ENCODE peak calls at places on chromosomes 16 and 17, in four cellular contexts. One of them, this sample, is unnamed.

GRCh38 chr16:8929086-8929748 is 34.5 kb downstream of the USP7 start:
- DNase-seq in K562: no peak
- DNase-seq in GM12878: peak; percentile 62
- DNase-seq in HepG2: no peak
- DNase-seq in this sample: no peak

GRCh38 chr16:50121278-50121677 is 31.8 kb upstream of the TENT4B start:
- DNase-seq in HepG2: no peak
- DNase-seq in GM12878: peak; percentile 47
- DNase-seq in K562: no peak
- DNase-seq in this sample: no peak

GRCh38 chr17:18158022-18158600 is 25.5 kb upstream of the ALKBH5 start:
- DNase-seq in GM12878: peak; percentile 68
- DNase-seq in K562: peak; percentile 91
- DNase-seq in HepG2: no peak
- DNase-seq in this sample: peak; percentile 65

GRCh38 chr17:4444782-4445473 is 11.2 kb downstream of the SPNS3 start:
- DNase-seq in HepG2: no peak
- DNase-seq in GM12878: no peak
- DNase-seq in K562: no peak
- DNase-seq in this sample: no peak

GRCh38 chr16:57258226-57258909 is 13.3 kb downstream of the ARL2BP start:
- DNase-seq in HepG2: no peak
- DNase-seq in K562: no peak
- DNase-seq in GM12878: no peak
- DNase-seq in this sample: no peak

GRCh38 chr17:76752006-76752405 is 14.1 kb downstream of the MFSD11 start:
- DNase-seq in K562: no peak
- DNase-seq in HepG2: no peak
- DNase-seq in GM12878: no peak
- DNase-seq in this sample: no peak

GRCh38 chr17:17701112-17701511 is 19.9 kb downstream of the RAI1 start:
- DNase-seq in HepG2: no peak
- DNase-seq in GM12878: no peak
- DNase-seq in K562: no peak
- DNase-seq in this sample: no peak

GRCh38 chr17:17018021-17018441 is 24.2 kb upstream of the MPRIP start:
- DNase-seq in HepG2: no peak
- DNase-seq in GM12878: no peak
- DNase-seq in K562: no peak
- DNase-seq in this sample: no peak

GRCh38 chr16:54106078-54106477 is 180.5 kb downstream of the IRX3 start:
- DNase-seq in GM12878: no peak
- DNase-seq in HepG2: peak; percentile 23
- DNase-seq in K562: peak; percentile 5
- DNase-seq in this sample: no peak

GRCh38 chr17:72163474-72163873 is 42.7 kb downstream of the SOX9 start:
- DNase-seq in K562: no peak
- DNase-seq in HepG2: no peak
- DNase-seq in GM12878: no peak
- DNase-seq in this sample: no peak

GRCh38 chr16:50303041-50303604 is 36.8 kb downstream of the ADCY7 start:
- DNase-seq in GM12878: no peak
- DNase-seq in HepG2: peak; percentile 51
- DNase-seq in K562: no peak
- DNase-seq in this sample: no peak

GRCh38 chr16:79286646-79287423 is 313.7 kb downstream of the MAF start:
- DNase-seq in GM12878: peak; percentile 49
- DNase-seq in HepG2: no peak
- DNase-seq in K562: no peak
- DNase-seq in this sample: no peak

GRCh38 chr17:40519089-40519775 is 17.8 kb upstream of the TNS4 start:
- DNase-seq in GM12878: no peak
- DNase-seq in HepG2: no peak
- DNase-seq in K562: no peak
- DNase-seq in this sample: no peak

GRCh38 chr17:19380551-19381284 is 2.4 kb downstream of the MAPK7 start:
- DNase-seq in HepG2: no peak
- DNase-seq in GM12878: no peak
- DNase-seq in K562: no peak
- DNase-seq in this sample: no peak

GRCh38 chr17:34725740-34726139 is 146.4 kb downstream of the TMEM132E start:
- DNase-seq in HepG2: no peak
- DNase-seq in K562: no peak
- DNase-seq in GM12878: no peak
- DNase-seq in this sample: no peak

GRCh38 chr17:21066394-21066793 is 23.6 kb upstream of the USP22 start:
- DNase-seq in HepG2: no peak
- DNase-seq in K562: peak; percentile 20
- DNase-seq in GM12878: no peak
- DNase-seq in this sample: no peak

GRCh38 chr16:23597003-23597756 is 1.1 kb upstream of the NDUFAB1 start:
- DNase-seq in GM12878: no peak
- DNase-seq in K562: peak; percentile 90
- DNase-seq in HepG2: peak; percentile 71
- DNase-seq in this sample: peak; percentile 52

GRCh38 chr17:164536-165235 is 16.8 kb downstream of the DOC2B start:
- DNase-seq in GM12878: no peak
- DNase-seq in HepG2: peak; percentile 40
- DNase-seq in K562: peak; percentile 12
- DNase-seq in this sample: peak; percentile 60

GRCh38 chr17:5582177-5582885 is 2.0 kb downstream of the NLRP1 start:
- DNase-seq in K562: no peak
- DNase-seq in GM12878: no peak
- DNase-seq in HepG2: no peak
- DNase-seq in this sample: no peak

GRCh38 chr16:54986404-54986803 is 55.7 kb downstream of the IRX5 start:
- DNase-seq in K562: no peak
- DNase-seq in GM12878: no peak
- DNase-seq in HepG2: no peak
- DNase-seq in this sample: no peak

GRCh38 chr16:5916711-5917191 is 819.2 kb upstream of the EEF2KMT start:
- DNase-seq in K562: no peak
- DNase-seq in HepG2: no peak
- DNase-seq in GM12878: no peak
- DNase-seq in this sample: no peak

GRCh38 chr17:1090454-1091189 is 89.2 kb downstream of the ABR start:
- DNase-seq in K562: no peak
- DNase-seq in GM12878: no peak
- DNase-seq in HepG2: no peak
- DNase-seq in this sample: no peak

GRCh38 chr17:79097226-79098055 is 22.8 kb downstream of the ENGASE start:
- DNase-seq in K562: no peak
- DNase-seq in GM12878: no peak
- DNase-seq in HepG2: no peak
- DNase-seq in this sample: no peak

GRCh38 chr16:19071811-19072777 is 4.7 kb downstream of the COQ7 start:
- DNase-seq in K562: peak; percentile 75
- DNase-seq in GM12878: no peak
- DNase-seq in HepG2: peak; percentile 75
- DNase-seq in this sample: peak; percentile 55

GRCh38 chr17:14225153-14226004 is 11.3 kb downstream of the CDRT15 start:
- DNase-seq in K562: no peak
- DNase-seq in GM12878: no peak
- DNase-seq in HepG2: no peak
- DNase-seq in this sample: no peak

GRCh38 chr17:17849863-17850373 is 13.1 kb upstream of the SREBF1 start:
- DNase-seq in GM12878: peak; percentile 32
- DNase-seq in K562: peak; percentile 92
- DNase-seq in HepG2: peak; percentile 62
- DNase-seq in this sample: peak; percentile 70

GRCh38 chr17:78252111-78252634 is 20.7 kb downstream of the TMEM235 start:
- DNase-seq in K562: no peak
- DNase-seq in HepG2: no peak
- DNase-seq in GM12878: no peak
- DNase-seq in this sample: no peak

GRCh38 chr17:32739722-32740121 is 137.2 kb downstream of the MYO1D start:
- DNase-seq in GM12878: no peak
- DNase-seq in HepG2: no peak
- DNase-seq in K562: no peak
- DNase-seq in this sample: no peak

GRCh38 chr16:2022723-2023097 is 3.1 kb downstream of the NPW start:
- DNase-seq in GM12878: no peak
- DNase-seq in HepG2: no peak
- DNase-seq in K562: peak; percentile 64
- DNase-seq in this sample: peak; percentile 53

GRCh38 chr17:31100840-31101239 is 6.1 kb downstream of the NF1 start:
- DNase-seq in HepG2: no peak
- DNase-seq in K562: no peak
- DNase-seq in GM12878: no peak
- DNase-seq in this sample: no peak

GRCh38 chr17:77323413-77324171 is 182.8 kb downstream of the SEC14L1 start:
- DNase-seq in GM12878: no peak
- DNase-seq in HepG2: no peak
- DNase-seq in K562: peak; percentile 76
- DNase-seq in this sample: peak; percentile 12

GRCh38 chr17:12358477-12358876 is 307.2 kb upstream of the MYOCD start:
- DNase-seq in HepG2: no peak
- DNase-seq in K562: no peak
- DNase-seq in GM12878: no peak
- DNase-seq in this sample: no peak

GRCh38 chr17:42675984-42676423 is 790 bp downstream of the PLEKHH3 start:
- DNase-seq in HepG2: no peak
- DNase-seq in K562: peak; percentile 51
- DNase-seq in GM12878: no peak
- DNase-seq in this sample: peak; percentile 45
- TF ChIP-seq FOXM1 in HepG2: no peak
- TF ChIP-seq FOXM1 in K562: no peak
- TF ChIP-seq FOXM1 in GM12878: no peak
- TF ChIP-seq FOXM1 in this sample: no peak

GRCh38 chr17:57343717-57344116 is 87.4 kb downstream of the MSI2 start:
- DNase-seq in GM12878: no peak
- DNase-seq in HepG2: no peak
- DNase-seq in K562: no peak
- DNase-seq in this sample: no peak
- TF ChIP-seq TARDBP in GM12878: no peak
- TF ChIP-seq TARDBP in HepG2: no peak
- TF ChIP-seq TARDBP in K562: no peak
- TF ChIP-seq TARDBP in this sample: no peak

GRCh38 chr17:63641678-63642077 is 19.5 kb downstream of the MAP3K3 start:
- DNase-seq in HepG2: no peak
- DNase-seq in K562: no peak
- DNase-seq in GM12878: no peak
- DNase-seq in this sample: no peak
- TF ChIP-seq SP1 in HepG2: no peak
- TF ChIP-seq SP1 in K562: no peak
- TF ChIP-seq SP1 in GM12878: no peak
- TF ChIP-seq SP1 in this sample: no peak

GRCh38 chr16:86884256-86884655 is 305.9 kb downstream of the FOXL1 start:
- DNase-seq in K562: no peak
- DNase-seq in HepG2: no peak
- DNase-seq in GM12878: no peak
- DNase-seq in this sample: no peak
- TF ChIP-seq FOXM1 in K562: no peak
- TF ChIP-seq FOXM1 in HepG2: no peak
- TF ChIP-seq FOXM1 in GM12878: no peak
- TF ChIP-seq FOXM1 in this sample: no peak

GRCh38 chr16:27284865-27285675 is 16.5 kb upstream of the NSMCE1 start:
- DNase-seq in K562: no peak
- DNase-seq in HepG2: peak; percentile 43
- DNase-seq in GM12878: no peak
- DNase-seq in this sample: no peak

GRCh38 chr16:27287887-27288286 is 19.3 kb upstream of the NSMCE1 start:
- DNase-seq in K562: no peak
- DNase-seq in HepG2: no peak
- DNase-seq in GM12878: no peak
- DNase-seq in this sample: no peak

GRCh38 chr16:27287051-27287811 is 18.7 kb upstream of the NSMCE1 start:
- DNase-seq in K562: no peak
- DNase-seq in HepG2: no peak
- DNase-seq in GM12878: no peak
- DNase-seq in this sample: no peak

GRCh38 chr16:27285676-27286196 is 17.2 kb upstream of the NSMCE1 start:
- DNase-seq in GM12878: no peak
- DNase-seq in K562: no peak
- DNase-seq in HepG2: no peak
- DNase-seq in this sample: no peak

DNA sequence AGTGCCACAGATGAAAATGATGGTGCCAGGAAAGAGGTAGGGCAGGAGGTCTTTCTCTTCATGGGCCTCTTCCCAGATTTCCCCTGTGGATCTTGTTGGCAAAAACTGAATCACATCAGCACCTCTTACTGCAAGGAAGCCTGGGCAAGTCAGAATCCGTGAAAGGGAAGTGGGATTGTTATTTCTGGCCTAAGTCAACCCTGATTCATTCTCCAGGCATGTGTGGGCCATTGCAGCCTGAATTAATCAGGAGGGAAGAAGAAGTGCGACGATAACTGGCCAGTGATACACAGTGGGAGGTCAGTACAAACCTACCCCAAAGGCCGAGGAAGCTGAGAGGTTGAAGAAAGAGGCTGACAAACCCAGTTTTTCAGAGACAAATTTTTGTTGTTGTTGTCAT is 17.9 kb upstream of the NSMCE1 start:
- DNase-seq in K562: no peak
- DNase-seq in GM12878: no peak
- DNase-seq in HepG2: peak; percentile 64
- DNase-seq in this sample: no peak
- TF ChIP-seq TARDBP in K562: no peak
- TF ChIP-seq TARDBP in GM12878: no peak
- TF ChIP-seq TARDBP in HepG2: no peak
- TF ChIP-seq TARDBP in this sample: no peak

GRCh38 chr16:64585367-64585766 is 536.5 kb downstream of the CDH11 start:
- DNase-seq in HepG2: no peak
- DNase-seq in GM12878: no peak
- DNase-seq in K562: no peak
- DNase-seq in this sample: no peak

GRCh38 chr16:64579712-64580111 is 542.2 kb downstream of the CDH11 start:
- DNase-seq in HepG2: no peak
- DNase-seq in GM12878: no peak
- DNase-seq in K562: no peak
- DNase-seq in this sample: no peak

DNA sequence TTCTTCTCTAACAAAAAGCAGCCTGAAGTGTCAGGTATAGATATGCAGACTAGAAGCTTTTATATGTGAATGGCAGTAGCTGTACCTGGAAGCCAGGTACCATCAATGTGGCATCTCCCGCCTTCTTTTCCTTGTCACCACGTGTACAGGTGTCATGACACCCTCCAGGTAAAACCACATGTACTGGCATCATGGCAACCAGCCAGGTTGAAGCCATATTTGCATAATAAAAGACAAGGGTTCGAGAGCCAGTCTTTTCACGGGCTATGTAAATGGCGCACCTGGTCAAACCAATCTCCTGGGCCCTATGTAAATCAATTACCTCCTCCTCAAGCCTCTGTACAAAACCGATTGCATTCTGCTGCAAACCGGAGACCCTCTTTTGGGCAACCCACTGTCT is 541.3 kb downstream of the CDH11 start:
- DNase-seq in K562: no peak
- DNase-seq in HepG2: no peak
- DNase-seq in GM12878: no peak
- DNase-seq in this sample: no peak
- TF ChIP-seq SP1 in K562: no peak
- TF ChIP-seq SP1 in HepG2: no peak
- TF ChIP-seq SP1 in GM12878: no peak
- TF ChIP-seq SP1 in this sample: no peak

This sample was measured in HEK293T.